ENCODE peak calls at places on chromosomes 6 and 20, in ten cellular contexts. Z is A673; U is CD8-positive, alpha-beta T cell; F is fibroblast of the aortic adventitia; L is epithelial cell of esophagus; V is brain microvascular endothelial cell; K is ovary; X is dorsolateral prefrontal cortex; M is WTC11; E is AG04450. C is an unnamed sample.

GRCh38 chr6:142300302-142300701 is 1.5 kb upstream of the ADGRG6 start:
- DNase-seq in U (no peak), V (no peak), Z (no peak), X (no peak), K (no peak), M (no peak), F (no peak), E (no peak), L (no peak), C (no peak)

GRCh38 chr20:44348168-44348659 is 7.3 kb upstream of the HNF4A start:
- DNase-seq in K (no peak), F (no peak), M (no peak), Z (no peak), X (no peak), V (no peak), E (no peak), U (no peak), L (no peak), C (no peak)

GRCh38 chr6:167574431-167575097 is 249.7 kb downstream of the TTLL2 start:
- DNase-seq in Z (no peak), L (no peak), V (no peak), K (peak; percentile 44), E (no peak), X (no peak), U (no peak), F (no peak), M (no peak), C (no peak)

GRCh38 chr20:45294003-45294368 is 12.7 kb upstream of the RBPJL start:
- DNase-seq in M (no peak), X (no peak), V (no peak), Z (no peak), L (no peak), F (no peak), E (no peak), K (no peak), U (no peak), C (no peak)

GRCh38 chr20:60055740-60056139 is 97.5 kb downstream of the CDH26 start:
- DNase-seq in V (no peak), K (no peak), M (no peak), X (peak; percentile 38), E (no peak), L (peak; percentile 67), F (no peak), U (peak; percentile 49), Z (peak; percentile 48), C (peak; percentile 99)

GRCh38 chr20:41607791-41608190 is 10.4 kb downstream of the CHD6 start:
- DNase-seq in Z (no peak), U (no peak), X (no peak), F (no peak), V (no peak), K (no peak), E (no peak), L (no peak), M (no peak), C (no peak)

GRCh38 chr6:107314644-107315043 is 144.7 kb downstream of the PDSS2 start:
- DNase-seq in X (no peak), V (no peak), E (no peak), M (no peak), U (no peak), F (no peak), L (no peak), Z (no peak), K (no peak), C (no peak)

GRCh38 chr6:55621993-55622392 is 43.0 kb upstream of the HMGCLL1 start:
- DNase-seq in E (no peak), F (no peak), U (no peak), K (no peak), V (no peak), Z (no peak), L (no peak), M (no peak), X (no peak), C (no peak)

DNA sequence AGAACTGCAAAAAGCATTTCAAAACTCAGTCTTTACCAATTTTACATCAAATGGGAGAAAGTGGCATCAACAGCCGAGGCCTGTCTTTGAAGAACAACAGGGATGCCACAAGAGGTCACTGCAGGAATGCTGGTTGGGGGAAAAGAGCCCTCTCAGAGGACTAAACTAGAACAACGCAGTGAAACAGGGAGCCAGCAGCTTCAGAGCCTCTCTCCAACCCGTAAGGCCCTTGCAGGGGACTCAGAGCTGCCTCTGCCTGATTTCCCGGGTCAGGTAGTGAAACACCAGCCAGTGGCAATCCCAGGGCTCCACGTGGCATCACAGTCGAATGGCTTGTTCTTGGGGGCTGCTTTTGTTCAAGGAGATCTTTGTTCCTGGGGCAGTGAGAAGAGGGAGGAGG is 55.0 kb upstream of the KCNK16 start:
- DNase-seq in M (peak; percentile 76), E (no peak), K (peak; percentile 71), X (peak; percentile 77), L (peak; percentile 63), U (no peak), V (peak; percentile 73), Z (peak; percentile 84), F (peak; percentile 60), C (peak; percentile 56)
- TF ChIP-seq CTCF in M (peak; percentile 45), E (peak; percentile 33), K (peak; percentile 45), X (peak; percentile 85), L (peak; percentile 82), U (no peak), V (peak; percentile 81), Z (peak; percentile 82), F (peak; percentile 37), C (peak; percentile 37)

DNA sequence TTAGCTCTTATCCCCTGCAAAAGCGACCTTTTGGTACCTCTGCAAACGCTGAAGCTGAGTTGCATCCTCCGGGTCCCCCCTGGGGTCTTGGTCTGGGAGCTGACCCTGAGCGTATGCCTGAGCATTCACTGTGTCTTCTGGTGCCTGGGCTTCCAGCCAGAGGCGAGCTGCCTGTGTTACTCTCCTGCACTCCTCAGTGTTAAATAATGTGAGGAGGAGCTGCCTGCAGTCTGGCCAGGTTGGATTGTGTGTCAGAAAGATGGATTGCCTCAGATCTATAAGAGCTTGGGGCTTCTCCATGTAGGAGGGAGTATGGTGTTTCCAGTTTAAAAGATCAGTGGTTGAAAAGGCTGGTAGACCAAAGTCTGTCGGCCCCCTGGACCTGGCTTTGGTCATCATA is 8.7 kb upstream of the GMPR start:
- DNase-seq in M (no peak), U (no peak), X (no peak), E (no peak), L (no peak), F (peak; percentile 18), V (no peak), K (no peak), Z (no peak), C (no peak)
- TF ChIP-seq CTCF in M (no peak), U (no peak), X (no peak), E (no peak), L (no peak), F (no peak), V (no peak), K (no peak), Z (no peak), C (no peak)

GRCh38 chr6:101439790-101440189 is 46.3 kb downstream of the GRIK2 start:
- DNase-seq in F (no peak), X (no peak), L (no peak), Z (no peak), M (no peak), V (no peak), U (no peak), E (no peak), K (no peak), C (no peak)

GRCh38 chr6:101444717-101445116 is 51.2 kb downstream of the GRIK2 start:
- DNase-seq in M (no peak), K (no peak), Z (no peak), V (no peak), F (no peak), U (no peak), E (no peak), L (no peak), X (no peak), C (no peak)

GRCh38 chr6:101445527-101445926 is 52.0 kb downstream of the GRIK2 start:
- DNase-seq in U (no peak), K (no peak), F (peak; percentile 70), V (no peak), L (no peak), E (peak; percentile 45), M (no peak), Z (no peak), X (no peak), C (no peak)

DNA sequence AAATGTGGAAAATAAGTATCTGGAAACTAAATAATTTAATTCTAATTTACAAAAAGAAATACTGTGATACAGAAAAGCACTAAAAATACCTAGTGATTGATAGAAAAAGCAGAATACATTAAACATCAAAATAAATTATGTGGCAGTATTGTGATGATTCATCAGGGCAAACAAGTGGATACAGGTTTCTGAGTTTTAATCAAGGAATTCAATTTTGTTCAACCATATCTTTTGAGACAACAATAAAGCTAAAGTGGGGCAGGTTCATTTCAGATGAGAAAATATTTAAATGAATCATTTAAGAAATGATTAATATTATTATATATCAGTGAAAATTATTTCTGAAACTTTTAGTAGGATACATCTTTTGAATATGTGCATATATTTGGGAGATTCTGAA is 49.8 kb downstream of the GRIK2 start:
- DNase-seq in E (no peak), U (no peak), F (no peak), V (no peak), X (no peak), K (no peak), M (no peak), Z (no peak), L (peak; percentile 66), C (no peak)
- TF ChIP-seq CTCF in E (no peak), U (no peak), F (no peak), V (no peak), X (no peak), K (no peak), M (no peak), Z (no peak), L (no peak), C (no peak)

GRCh38 chr6:49409951-49410542 is 53.0 kb downstream of the MMUT start:
- DNase-seq in L (peak; percentile 80), Z (peak; percentile 84), F (peak; percentile 91), M (peak; percentile 78), X (peak; percentile 77), K (peak; percentile 51), U (peak; percentile 65), V (peak; percentile 86), E (peak; percentile 43), C (peak; percentile 64)

GRCh38 chr6:49410564-49410963 is 52.5 kb downstream of the MMUT start:
- DNase-seq in U (no peak), E (no peak), L (no peak), F (no peak), M (no peak), K (no peak), X (no peak), Z (peak; percentile 53), V (no peak), C (no peak)

GRCh38 chr6:49401063-49401462 is 62.0 kb downstream of the MMUT start:
- DNase-seq in V (no peak), M (no peak), K (no peak), L (no peak), E (no peak), X (no peak), Z (no peak), U (no peak), F (no peak), C (no peak)

DNA sequence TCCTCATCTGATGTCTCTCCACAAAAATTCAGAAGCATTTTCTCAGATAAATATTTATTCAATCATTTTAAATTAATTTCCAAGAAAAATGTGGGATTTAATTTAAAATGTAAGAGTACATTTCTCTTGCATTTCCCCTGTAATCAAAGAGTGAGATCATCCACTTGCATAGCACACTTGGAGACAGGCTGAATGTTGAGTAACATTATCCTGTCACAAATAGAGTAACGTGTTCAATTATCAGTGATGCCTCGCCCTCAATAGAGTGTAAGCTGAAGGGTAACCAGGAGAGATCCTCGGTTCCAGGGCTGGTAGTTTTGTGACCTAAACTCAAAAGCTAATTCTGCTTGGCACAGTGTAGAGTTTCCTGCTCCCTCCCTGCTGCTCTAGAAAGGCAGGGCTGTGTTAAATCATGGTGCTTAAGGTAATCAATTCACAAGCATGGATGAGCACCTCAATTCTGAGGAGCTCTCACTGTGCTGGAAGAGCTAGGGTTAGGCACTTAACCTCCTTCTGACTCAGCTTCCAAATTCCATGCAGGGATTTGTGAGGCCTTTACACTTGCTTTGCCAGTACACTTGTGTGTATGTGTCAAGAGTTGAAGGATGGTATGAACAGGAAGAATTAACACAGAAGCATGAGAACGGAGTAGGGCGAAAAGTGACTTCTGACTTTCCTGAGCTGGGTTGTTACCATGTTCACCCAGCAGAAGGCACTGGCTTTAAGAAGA is 56.6 kb downstream of the MMUT start:
- DNase-seq in F (peak; percentile 42), V (no peak), M (no peak), U (no peak), Z (peak; percentile 11), K (no peak), E (no peak), L (peak; percentile 23), X (no peak), C (no peak)
- TF ChIP-seq CTCF in F (no peak), V (no peak), M (no peak), U (no peak), Z (no peak), K (no peak), E (no peak), L (no peak), X (no peak), C (no peak)